ENCODE peak calls at places on chromosomes 3 and 15, in nine cellular contexts. One of them, this sample, is unnamed.

GRCh38 chr15:75347222-75348033 is 589 bp downstream of the NEIL1 start:
- DNase-seq in stimulated activated CD8-positive, alpha-beta memory T cell treated with anti-CD3 and anti-CD28 coated beads, Interleukin-15, amount 100 ng/mL, for 24 hours: no peak
- DNase-seq in GM20000: peak; percentile 80
- DNase-seq in keratinocyte: no peak
- DNase-seq in stimulated activated CD4-positive, alpha-beta T cell treated with anti-CD3 and anti-CD28 coated beads, TNF-alpha, amount 100 ng/mL, for 48 hours: no peak
- DNase-seq in MV-4-11: peak; percentile 26
- DNase-seq in tibial nerve: no peak
- DNase-seq in endothelial cell: peak; percentile 63
- DNase-seq in H4: no peak
- DNase-seq in this sample: no peak

GRCh38 chr15:73889053-73889452 is 15.7 kb downstream of the TBC1D21 start:
- DNase-seq in keratinocyte: no peak
- DNase-seq in endothelial cell: no peak
- DNase-seq in tibial nerve: no peak
- DNase-seq in H4: no peak
- DNase-seq in stimulated activated CD8-positive, alpha-beta memory T cell treated with anti-CD3 and anti-CD28 coated beads, Interleukin-15, amount 100 ng/mL, for 24 hours: no peak
- DNase-seq in GM20000: no peak
- DNase-seq in MV-4-11: no peak
- DNase-seq in stimulated activated CD4-positive, alpha-beta T cell treated with anti-CD3 and anti-CD28 coated beads, TNF-alpha, amount 100 ng/mL, for 48 hours: no peak
- DNase-seq in this sample: no peak

GRCh38 chr3:181330821-181331563 is 341.5 kb upstream of the DNAJC19 start:
- DNase-seq in H4: no peak
- DNase-seq in stimulated activated CD8-positive, alpha-beta memory T cell treated with anti-CD3 and anti-CD28 coated beads, Interleukin-15, amount 100 ng/mL, for 24 hours: no peak
- DNase-seq in MV-4-11: no peak
- DNase-seq in keratinocyte: no peak
- DNase-seq in tibial nerve: no peak
- DNase-seq in endothelial cell: no peak
- DNase-seq in stimulated activated CD4-positive, alpha-beta T cell treated with anti-CD3 and anti-CD28 coated beads, TNF-alpha, amount 100 ng/mL, for 48 hours: no peak
- DNase-seq in GM20000: no peak
- DNase-seq in this sample: no peak

GRCh38 chr15:60751985-60752952 is 273.3 kb upstream of the ICE2 start:
- DNase-seq in endothelial cell: peak; percentile 5
- DNase-seq in keratinocyte: no peak
- DNase-seq in stimulated activated CD4-positive, alpha-beta T cell treated with anti-CD3 and anti-CD28 coated beads, TNF-alpha, amount 100 ng/mL, for 48 hours: no peak
- DNase-seq in MV-4-11: peak; percentile 73
- DNase-seq in stimulated activated CD8-positive, alpha-beta memory T cell treated with anti-CD3 and anti-CD28 coated beads, Interleukin-15, amount 100 ng/mL, for 24 hours: no peak
- DNase-seq in tibial nerve: no peak
- DNase-seq in H4: peak; percentile 77
- DNase-seq in GM20000: no peak
- DNase-seq in this sample: no peak

GRCh38 chr3:69524826-69525225 is 138.9 kb upstream of the FRMD4B start:
- DNase-seq in stimulated activated CD4-positive, alpha-beta T cell treated with anti-CD3 and anti-CD28 coated beads, TNF-alpha, amount 100 ng/mL, for 48 hours: no peak
- DNase-seq in GM20000: no peak
- DNase-seq in tibial nerve: no peak
- DNase-seq in endothelial cell: no peak
- DNase-seq in MV-4-11: peak; percentile 7
- DNase-seq in keratinocyte: no peak
- DNase-seq in H4: no peak
- DNase-seq in stimulated activated CD8-positive, alpha-beta memory T cell treated with anti-CD3 and anti-CD28 coated beads, Interleukin-15, amount 100 ng/mL, for 24 hours: no peak
- DNase-seq in this sample: no peak

GRCh38 chr3:192207661-192208060 is 519.7 kb downstream of the FGF12 start:
- DNase-seq in MV-4-11: no peak
- DNase-seq in GM20000: no peak
- DNase-seq in keratinocyte: no peak
- DNase-seq in tibial nerve: no peak
- DNase-seq in stimulated activated CD4-positive, alpha-beta T cell treated with anti-CD3 and anti-CD28 coated beads, TNF-alpha, amount 100 ng/mL, for 48 hours: no peak
- DNase-seq in endothelial cell: no peak
- DNase-seq in stimulated activated CD8-positive, alpha-beta memory T cell treated with anti-CD3 and anti-CD28 coated beads, Interleukin-15, amount 100 ng/mL, for 24 hours: no peak
- DNase-seq in H4: no peak
- DNase-seq in this sample: peak; percentile 11

GRCh38 chr15:59327942-59328341 is 44.7 kb downstream of the MYO1E start:
- DNase-seq in endothelial cell: no peak
- DNase-seq in H4: no peak
- DNase-seq in tibial nerve: no peak
- DNase-seq in stimulated activated CD4-positive, alpha-beta T cell treated with anti-CD3 and anti-CD28 coated beads, TNF-alpha, amount 100 ng/mL, for 48 hours: no peak
- DNase-seq in keratinocyte: no peak
- DNase-seq in stimulated activated CD8-positive, alpha-beta memory T cell treated with anti-CD3 and anti-CD28 coated beads, Interleukin-15, amount 100 ng/mL, for 24 hours: no peak
- DNase-seq in GM20000: no peak
- DNase-seq in MV-4-11: peak; percentile 90
- DNase-seq in this sample: no peak

GRCh38 chr3:43043071-43043766 is 62.7 kb downstream of the POMGNT2 start:
- DNase-seq in MV-4-11: no peak
- DNase-seq in H4: no peak
- DNase-seq in keratinocyte: no peak
- DNase-seq in tibial nerve: no peak
- DNase-seq in GM20000: no peak
- DNase-seq in stimulated activated CD4-positive, alpha-beta T cell treated with anti-CD3 and anti-CD28 coated beads, TNF-alpha, amount 100 ng/mL, for 48 hours: no peak
- DNase-seq in endothelial cell: no peak
- DNase-seq in stimulated activated CD8-positive, alpha-beta memory T cell treated with anti-CD3 and anti-CD28 coated beads, Interleukin-15, amount 100 ng/mL, for 24 hours: no peak
- DNase-seq in this sample: no peak

GRCh38 chr3:40780341-40780800 is 255.6 kb downstream of the ZNF621 start:
- DNase-seq in GM20000: no peak
- DNase-seq in stimulated activated CD4-positive, alpha-beta T cell treated with anti-CD3 and anti-CD28 coated beads, TNF-alpha, amount 100 ng/mL, for 48 hours: no peak
- DNase-seq in keratinocyte: no peak
- DNase-seq in MV-4-11: no peak
- DNase-seq in endothelial cell: peak; percentile 6
- DNase-seq in tibial nerve: peak; percentile 76
- DNase-seq in H4: peak; percentile 27
- DNase-seq in stimulated activated CD8-positive, alpha-beta memory T cell treated with anti-CD3 and anti-CD28 coated beads, Interleukin-15, amount 100 ng/mL, for 24 hours: no peak
- DNase-seq in this sample: no peak

GRCh38 chr3:182738583-182739514 is 54.5 kb upstream of the ATP11B start:
- DNase-seq in stimulated activated CD8-positive, alpha-beta memory T cell treated with anti-CD3 and anti-CD28 coated beads, Interleukin-15, amount 100 ng/mL, for 24 hours: no peak
- DNase-seq in MV-4-11: no peak
- DNase-seq in GM20000: no peak
- DNase-seq in stimulated activated CD4-positive, alpha-beta T cell treated with anti-CD3 and anti-CD28 coated beads, TNF-alpha, amount 100 ng/mL, for 48 hours: no peak
- DNase-seq in H4: no peak
- DNase-seq in endothelial cell: no peak
- DNase-seq in keratinocyte: peak; percentile 36
- DNase-seq in tibial nerve: no peak
- DNase-seq in this sample: no peak

GRCh38 chr15:27670481-27670880 is 428.6 kb downstream of the OCA2 start:
- DNase-seq in H4: no peak
- DNase-seq in GM20000: no peak
- DNase-seq in tibial nerve: no peak
- DNase-seq in endothelial cell: no peak
- DNase-seq in stimulated activated CD4-positive, alpha-beta T cell treated with anti-CD3 and anti-CD28 coated beads, TNF-alpha, amount 100 ng/mL, for 48 hours: no peak
- DNase-seq in keratinocyte: no peak
- DNase-seq in MV-4-11: no peak
- DNase-seq in stimulated activated CD8-positive, alpha-beta memory T cell treated with anti-CD3 and anti-CD28 coated beads, Interleukin-15, amount 100 ng/mL, for 24 hours: no peak
- DNase-seq in this sample: no peak

GRCh38 chr15:97189152-97189551 is 771.4 kb upstream of the ARRDC4 start:
- DNase-seq in endothelial cell: no peak
- DNase-seq in tibial nerve: no peak
- DNase-seq in stimulated activated CD4-positive, alpha-beta T cell treated with anti-CD3 and anti-CD28 coated beads, TNF-alpha, amount 100 ng/mL, for 48 hours: no peak
- DNase-seq in GM20000: no peak
- DNase-seq in H4: no peak
- DNase-seq in MV-4-11: no peak
- DNase-seq in stimulated activated CD8-positive, alpha-beta memory T cell treated with anti-CD3 and anti-CD28 coated beads, Interleukin-15, amount 100 ng/mL, for 24 hours: no peak
- DNase-seq in keratinocyte: no peak
- DNase-seq in this sample: peak; percentile 31

GRCh38 chr3:11539677-11540076 is 104.0 kb downstream of the VGLL4 start:
- DNase-seq in stimulated activated CD8-positive, alpha-beta memory T cell treated with anti-CD3 and anti-CD28 coated beads, Interleukin-15, amount 100 ng/mL, for 24 hours: no peak
- DNase-seq in H4: no peak
- DNase-seq in stimulated activated CD4-positive, alpha-beta T cell treated with anti-CD3 and anti-CD28 coated beads, TNF-alpha, amount 100 ng/mL, for 48 hours: no peak
- DNase-seq in tibial nerve: no peak
- DNase-seq in MV-4-11: no peak
- DNase-seq in GM20000: no peak
- DNase-seq in keratinocyte: no peak
- DNase-seq in endothelial cell: no peak
- DNase-seq in this sample: no peak

GRCh38 chr3:128068156-128068620 is 16.0 kb downstream of the SEC61A1 start:
- DNase-seq in H4: peak; percentile 58
- DNase-seq in stimulated activated CD4-positive, alpha-beta T cell treated with anti-CD3 and anti-CD28 coated beads, TNF-alpha, amount 100 ng/mL, for 48 hours: peak; percentile 34
- DNase-seq in keratinocyte: no peak
- DNase-seq in stimulated activated CD8-positive, alpha-beta memory T cell treated with anti-CD3 and anti-CD28 coated beads, Interleukin-15, amount 100 ng/mL, for 24 hours: no peak
- DNase-seq in MV-4-11: peak; percentile 34
- DNase-seq in tibial nerve: no peak
- DNase-seq in GM20000: peak; percentile 51
- DNase-seq in endothelial cell: peak; percentile 67
- DNase-seq in this sample: no peak

GRCh38 chr3:111714305-111714704 is 119.2 kb upstream of the ZBED2 start:
- DNase-seq in stimulated activated CD4-positive, alpha-beta T cell treated with anti-CD3 and anti-CD28 coated beads, TNF-alpha, amount 100 ng/mL, for 48 hours: no peak
- DNase-seq in tibial nerve: no peak
- DNase-seq in H4: no peak
- DNase-seq in stimulated activated CD8-positive, alpha-beta memory T cell treated with anti-CD3 and anti-CD28 coated beads, Interleukin-15, amount 100 ng/mL, for 24 hours: no peak
- DNase-seq in endothelial cell: no peak
- DNase-seq in MV-4-11: peak; percentile 14
- DNase-seq in keratinocyte: no peak
- DNase-seq in GM20000: no peak
- DNase-seq in this sample: no peak

GRCh38 chr3:71926242-71926560 is 141.3 kb upstream of the PROK2 start:
- DNase-seq in stimulated activated CD4-positive, alpha-beta T cell treated with anti-CD3 and anti-CD28 coated beads, TNF-alpha, amount 100 ng/mL, for 48 hours: peak; percentile 7
- DNase-seq in endothelial cell: peak; percentile 28
- DNase-seq in keratinocyte: peak; percentile 5
- DNase-seq in GM20000: peak; percentile 57
- DNase-seq in tibial nerve: no peak
- DNase-seq in H4: peak; percentile 13
- DNase-seq in MV-4-11: no peak
- DNase-seq in stimulated activated CD8-positive, alpha-beta memory T cell treated with anti-CD3 and anti-CD28 coated beads, Interleukin-15, amount 100 ng/mL, for 24 hours: no peak
- DNase-seq in this sample: peak; percentile 3

GRCh38 chr3:52670621-52671521 is 14.8 kb downstream of the PBRM1 start:
- DNase-seq in stimulated activated CD4-positive, alpha-beta T cell treated with anti-CD3 and anti-CD28 coated beads, TNF-alpha, amount 100 ng/mL, for 48 hours: peak; percentile 20
- DNase-seq in tibial nerve: no peak
- DNase-seq in keratinocyte: peak; percentile 85
- DNase-seq in GM20000: peak; percentile 41
- DNase-seq in H4: peak; percentile 98
- DNase-seq in endothelial cell: no peak
- DNase-seq in MV-4-11: peak; percentile 98
- DNase-seq in stimulated activated CD8-positive, alpha-beta memory T cell treated with anti-CD3 and anti-CD28 coated beads, Interleukin-15, amount 100 ng/mL, for 24 hours: no peak
- DNase-seq in this sample: peak; percentile 99

GRCh38 chr3:80252113-80252512 is 484.3 kb upstream of the ROBO1 start:
- DNase-seq in stimulated activated CD4-positive, alpha-beta T cell treated with anti-CD3 and anti-CD28 coated beads, TNF-alpha, amount 100 ng/mL, for 48 hours: no peak
- DNase-seq in MV-4-11: no peak
- DNase-seq in H4: no peak
- DNase-seq in tibial nerve: no peak
- DNase-seq in stimulated activated CD8-positive, alpha-beta memory T cell treated with anti-CD3 and anti-CD28 coated beads, Interleukin-15, amount 100 ng/mL, for 24 hours: no peak
- DNase-seq in keratinocyte: no peak
- DNase-seq in endothelial cell: no peak
- DNase-seq in GM20000: no peak
- DNase-seq in this sample: no peak

GRCh38 chr3:120198305-120198878 is 86.6 kb downstream of the GPR156 start:
- DNase-seq in keratinocyte: no peak
- DNase-seq in stimulated activated CD8-positive, alpha-beta memory T cell treated with anti-CD3 and anti-CD28 coated beads, Interleukin-15, amount 100 ng/mL, for 24 hours: no peak
- DNase-seq in endothelial cell: no peak
- DNase-seq in MV-4-11: peak; percentile 14
- DNase-seq in H4: peak; percentile 60
- DNase-seq in stimulated activated CD4-positive, alpha-beta T cell treated with anti-CD3 and anti-CD28 coated beads, TNF-alpha, amount 100 ng/mL, for 48 hours: no peak
- DNase-seq in tibial nerve: no peak
- DNase-seq in GM20000: no peak
- DNase-seq in this sample: peak; percentile 38

GRCh38 chr15:98518823-98519561 is 129.3 kb upstream of the IGF1R start:
- DNase-seq in keratinocyte: peak; percentile 36
- DNase-seq in stimulated activated CD8-positive, alpha-beta memory T cell treated with anti-CD3 and anti-CD28 coated beads, Interleukin-15, amount 100 ng/mL, for 24 hours: no peak
- DNase-seq in tibial nerve: no peak
- DNase-seq in MV-4-11: peak; percentile 52
- DNase-seq in H4: peak; percentile 76
- DNase-seq in stimulated activated CD4-positive, alpha-beta T cell treated with anti-CD3 and anti-CD28 coated beads, TNF-alpha, amount 100 ng/mL, for 48 hours: peak; percentile 28
- DNase-seq in GM20000: peak; percentile 76
- DNase-seq in endothelial cell: peak; percentile 47
- DNase-seq in this sample: peak; percentile 32

GRCh38 chr3:169562988-169563774 is 100.3 kb downstream of the MECOM start:
- DNase-seq in GM20000: no peak
- DNase-seq in stimulated activated CD4-positive, alpha-beta T cell treated with anti-CD3 and anti-CD28 coated beads, TNF-alpha, amount 100 ng/mL, for 48 hours: no peak
- DNase-seq in keratinocyte: no peak
- DNase-seq in stimulated activated CD8-positive, alpha-beta memory T cell treated with anti-CD3 and anti-CD28 coated beads, Interleukin-15, amount 100 ng/mL, for 24 hours: no peak
- DNase-seq in H4: peak; percentile 28
- DNase-seq in MV-4-11: no peak
- DNase-seq in endothelial cell: no peak
- DNase-seq in tibial nerve: no peak
- DNase-seq in this sample: no peak

GRCh38 chr3:144128117-144128892 is 156.7 kb downstream of the DIPK2A start:
- DNase-seq in H4: no peak
- DNase-seq in stimulated activated CD8-positive, alpha-beta memory T cell treated with anti-CD3 and anti-CD28 coated beads, Interleukin-15, amount 100 ng/mL, for 24 hours: no peak
- DNase-seq in endothelial cell: no peak
- DNase-seq in GM20000: peak; percentile 47
- DNase-seq in keratinocyte: no peak
- DNase-seq in stimulated activated CD4-positive, alpha-beta T cell treated with anti-CD3 and anti-CD28 coated beads, TNF-alpha, amount 100 ng/mL, for 48 hours: no peak
- DNase-seq in MV-4-11: no peak
- DNase-seq in tibial nerve: no peak
- DNase-seq in this sample: no peak

GRCh38 chr15:92599394-92599970 is 56.1 kb downstream of the FAM174B start:
- DNase-seq in tibial nerve: no peak
- DNase-seq in stimulated activated CD8-positive, alpha-beta memory T cell treated with anti-CD3 and anti-CD28 coated beads, Interleukin-15, amount 100 ng/mL, for 24 hours: no peak
- DNase-seq in GM20000: no peak
- DNase-seq in keratinocyte: no peak
- DNase-seq in stimulated activated CD4-positive, alpha-beta T cell treated with anti-CD3 and anti-CD28 coated beads, TNF-alpha, amount 100 ng/mL, for 48 hours: no peak
- DNase-seq in MV-4-11: no peak
- DNase-seq in endothelial cell: no peak
- DNase-seq in H4: no peak
- DNase-seq in this sample: no peak

GRCh38 chr3:127431066-127431465 is 143.2 kb upstream of the PRR20G start:
- DNase-seq in tibial nerve: no peak
- DNase-seq in MV-4-11: no peak
- DNase-seq in stimulated activated CD8-positive, alpha-beta memory T cell treated with anti-CD3 and anti-CD28 coated beads, Interleukin-15, amount 100 ng/mL, for 24 hours: no peak
- DNase-seq in GM20000: no peak
- DNase-seq in H4: no peak
- DNase-seq in endothelial cell: no peak
- DNase-seq in keratinocyte: no peak
- DNase-seq in stimulated activated CD4-positive, alpha-beta T cell treated with anti-CD3 and anti-CD28 coated beads, TNF-alpha, amount 100 ng/mL, for 48 hours: no peak
- DNase-seq in this sample: no peak

GRCh38 chr3:42106646-42107045 is 15.5 kb downstream of the TRAK1 start:
- DNase-seq in stimulated activated CD4-positive, alpha-beta T cell treated with anti-CD3 and anti-CD28 coated beads, TNF-alpha, amount 100 ng/mL, for 48 hours: no peak
- DNase-seq in H4: no peak
- DNase-seq in tibial nerve: no peak
- DNase-seq in endothelial cell: no peak
- DNase-seq in keratinocyte: no peak
- DNase-seq in GM20000: no peak
- DNase-seq in stimulated activated CD8-positive, alpha-beta memory T cell treated with anti-CD3 and anti-CD28 coated beads, Interleukin-15, amount 100 ng/mL, for 24 hours: no peak
- DNase-seq in MV-4-11: no peak
- DNase-seq in this sample: no peak

GRCh38 chr15:35254052-35254451 is 169.0 kb upstream of the NANOGP8 start:
- DNase-seq in endothelial cell: no peak
- DNase-seq in H4: no peak
- DNase-seq in stimulated activated CD4-positive, alpha-beta T cell treated with anti-CD3 and anti-CD28 coated beads, TNF-alpha, amount 100 ng/mL, for 48 hours: no peak
- DNase-seq in stimulated activated CD8-positive, alpha-beta memory T cell treated with anti-CD3 and anti-CD28 coated beads, Interleukin-15, amount 100 ng/mL, for 24 hours: no peak
- DNase-seq in MV-4-11: no peak
- DNase-seq in GM20000: no peak
- DNase-seq in keratinocyte: no peak
- DNase-seq in tibial nerve: no peak
- DNase-seq in this sample: no peak

GRCh38 chr3:127710473-127710941 is 37.8 kb downstream of the ABTB1 start:
- DNase-seq in endothelial cell: no peak
- DNase-seq in MV-4-11: no peak
- DNase-seq in stimulated activated CD4-positive, alpha-beta T cell treated with anti-CD3 and anti-CD28 coated beads, TNF-alpha, amount 100 ng/mL, for 48 hours: no peak
- DNase-seq in keratinocyte: no peak
- DNase-seq in tibial nerve: no peak
- DNase-seq in stimulated activated CD8-positive, alpha-beta memory T cell treated with anti-CD3 and anti-CD28 coated beads, Interleukin-15, amount 100 ng/mL, for 24 hours: no peak
- DNase-seq in H4: no peak
- DNase-seq in GM20000: no peak
- DNase-seq in this sample: no peak

GRCh38 chr3:64264491-64265109 is 39.3 kb upstream of the PRICKLE2 start:
- DNase-seq in endothelial cell: no peak
- DNase-seq in tibial nerve: no peak
- DNase-seq in MV-4-11: no peak
- DNase-seq in stimulated activated CD4-positive, alpha-beta T cell treated with anti-CD3 and anti-CD28 coated beads, TNF-alpha, amount 100 ng/mL, for 48 hours: no peak
- DNase-seq in stimulated activated CD8-positive, alpha-beta memory T cell treated with anti-CD3 and anti-CD28 coated beads, Interleukin-15, amount 100 ng/mL, for 24 hours: no peak
- DNase-seq in GM20000: no peak
- DNase-seq in keratinocyte: no peak
- DNase-seq in H4: no peak
- DNase-seq in this sample: no peak

GRCh38 chr3:133956333-133956732 is 60.7 kb upstream of the RAB6B start:
- DNase-seq in tibial nerve: no peak
- DNase-seq in GM20000: no peak
- DNase-seq in MV-4-11: no peak
- DNase-seq in keratinocyte: no peak
- DNase-seq in H4: no peak
- DNase-seq in stimulated activated CD4-positive, alpha-beta T cell treated with anti-CD3 and anti-CD28 coated beads, TNF-alpha, amount 100 ng/mL, for 48 hours: no peak
- DNase-seq in stimulated activated CD8-positive, alpha-beta memory T cell treated with anti-CD3 and anti-CD28 coated beads, Interleukin-15, amount 100 ng/mL, for 24 hours: no peak
- DNase-seq in endothelial cell: peak; percentile 20
- DNase-seq in this sample: no peak

This sample was measured in HS-5.